ENCODE peak calls at places on chromosomes 13 and 19, in five cellular contexts. R, G, V, F and H are unnamed samples.

GRCh38 chr13:51243832-51244231 is 21.6 kb downstream of the FAM124A start:
- DNase-seq in F (no peak), G (no peak), R (no peak), V (peak; percentile 33), H (no peak)

GRCh38 chr13:109788372-109789195 is 2.2 kb upstream of the IRS2 start:
- DNase-seq in R (no peak), G (no peak), F (no peak), V (no peak), H (no peak)

GRCh38 chr19:50850738-50851137 is 4.0 kb upstream of the KLK3 start:
- DNase-seq in F (no peak), V (no peak), G (no peak), R (no peak), H (no peak)

GRCh38 chr19:41641879-41642485 is 15.1 kb upstream of the CEACAM4 start:
- DNase-seq in G (peak; percentile 64), F (no peak), V (peak; percentile 45), R (peak; percentile 84), H (no peak)

GRCh38 chr19:40388486-40388885 is 1.5 kb downstream of the HIPK4 start:
- DNase-seq in V (no peak), G (no peak), F (no peak), R (no peak), H (no peak)

GRCh38 chr19:3687774-3688706 is 12.2 kb downstream of the PIP5K1C start:
- DNase-seq in G (peak; percentile 53), F (peak; percentile 82), V (peak; percentile 47), R (no peak), H (peak; percentile 89)

GRCh38 chr13:114079601-114080536 is 52.6 kb downstream of the RASA3 start:
- DNase-seq in G (no peak), R (no peak), V (no peak), F (no peak), H (peak; percentile 88)

GRCh38 chr19:815775-816499 is 5.8 kb downstream of the PLPPR3 start:
- DNase-seq in R (no peak), G (no peak), V (no peak), F (no peak), H (no peak)

GRCh38 chr13:83827338-83827737 is 54.9 kb downstream of the SLITRK1 start:
- DNase-seq in R (no peak), F (no peak), V (no peak), G (no peak), H (no peak)

GRCh38 chr19:45954132-45954531 is 19.5 kb downstream of the NOVA2 start:
- DNase-seq in F (no peak), G (no peak), V (peak; percentile 89), R (no peak), H (no peak)

GRCh38 chr13:43263047-43263446 is 239.7 kb downstream of the DNAJC15 start:
- DNase-seq in F (no peak), V (no peak), R (no peak), G (no peak), H (no peak)

GRCh38 chr19:21586341-21587116 is 81.1 kb downstream of the ZNF429 start:
- DNase-seq in F (no peak), R (no peak), G (no peak), V (peak; percentile 41), H (no peak)

GRCh38 chr13:20405691-20406090 is 120.0 kb downstream of the CRYL1 start:
- DNase-seq in V (peak; percentile 72), R (no peak), F (peak; percentile 82), G (no peak), H (no peak)

GRCh38 chr13:73210218-73210883 is 151.5 kb downstream of the KLF5 start:
- DNase-seq in G (no peak), R (no peak), V (peak; percentile 9), F (no peak), H (no peak)

GRCh38 chr13:106083620-106084350 is 451.7 kb downstream of the EFNB2 start:
- DNase-seq in F (no peak), V (peak; percentile 63), R (peak; percentile 5), G (peak; percentile 78), H (no peak)

GRCh38 chr19:48596679-48597465 is 9.7 kb upstream of the SPACA4 start:
- DNase-seq in G (no peak), F (no peak), V (no peak), R (no peak), H (no peak)

GRCh38 chr19:34316741-34317241 is 48.2 kb upstream of the GPI start:
- DNase-seq in F (no peak), V (no peak), G (peak; percentile 76), R (no peak), H (no peak)

GRCh38 chr19:7895565-7895964 is 7.3 kb downstream of the LRRC8E start:
- DNase-seq in V (no peak), F (no peak), G (no peak), R (no peak), H (no peak)

GRCh38 chr13:110680852-110681251 is 25.1 kb downstream of the CARS2 start:
- DNase-seq in G (peak; percentile 30), R (peak; percentile 50), F (no peak), V (peak; percentile 46), H (no peak)

GRCh38 chr13:110907951-110908898 is 6.6 kb downstream of the ANKRD10 start:
- DNase-seq in V (no peak), R (peak; percentile 33), G (peak; percentile 23), F (no peak), H (no peak)

GRCh38 chr19:19336597-19336996 is 16.0 kb downstream of the MAU2 start:
- DNase-seq in V (no peak), R (no peak), G (no peak), F (no peak), H (no peak)

GRCh38 chr13:48501705-48502104 is 31.2 kb downstream of the RCBTB2 start:
- DNase-seq in R (no peak), F (no peak), V (no peak), G (peak; percentile 8), H (no peak)

GRCh38 chr13:67023088-67023893 is 206.8 kb downstream of the PCDH9 start:
- DNase-seq in G (peak; percentile 98), F (no peak), R (no peak), V (peak; percentile 54), H (no peak)

GRCh38 chr13:75685239-75685697 is 49.1 kb downstream of the LMO7 start:
- DNase-seq in F (no peak), R (peak; percentile 56), G (peak; percentile 88), V (peak; percentile 49), H (no peak)

GRCh38 chr19:7995756-7996155 is 9.7 kb downstream of the ELAVL1 start:
- DNase-seq in R (no peak), F (no peak), V (no peak), G (no peak), H (no peak)

GRCh38 chr19:38736413-38737280 is 7.6 kb downstream of the CAPN12 start:
- DNase-seq in G (peak; percentile 39), V (peak; percentile 84), F (no peak), R (peak; percentile 68), H (no peak)

GRCh38 chr13:22061371-22061805 is 390.5 kb downstream of the FGF9 start:
- DNase-seq in G (no peak), R (no peak), V (no peak), F (no peak), H (no peak)

GRCh38 chr19:49861127-49861526 is 6.2 kb downstream of the PNKP start:
- DNase-seq in V (no peak), G (no peak), R (peak; percentile 79), F (no peak), H (no peak)

GRCh38 chr19:1862068-1862423 is 1.3 kb downstream of the KLF16 start:
- DNase-seq in R (no peak), V (peak; percentile 46), F (no peak), G (no peak), H (no peak)

GRCh38 chr19:19911150-19911549 is 10.4 kb downstream of the ZNF93 start:
- DNase-seq in F (no peak), R (no peak), V (no peak), G (peak; percentile 80), H (no peak)

GRCh38 chr13:100102042-100102441 is 13.1 kb downstream of the PCCA start:
- DNase-seq in G (peak; percentile 39), R (no peak), F (no peak), V (no peak), H (no peak)

GRCh38 chr13:36804588-36804987 is 14.4 kb upstream of the RFXAP start:
- DNase-seq in V (no peak), R (no peak), G (no peak), F (no peak), H (no peak)

GRCh38 chr19:47013041-47013517 is 6.6 kb upstream of the NPAS1 start:
- DNase-seq in R (peak; percentile 86), G (peak; percentile 64), V (peak; percentile 86), F (peak; percentile 93), H (no peak)

GRCh38 chr19:4035582-4035981 is 28.0 kb downstream of the PIAS4 start:
- DNase-seq in G (no peak), F (no peak), R (no peak), V (no peak), H (no peak)

GRCh38 chr19:15562861-15563260 is 52.2 kb upstream of the CYP4F8 start:
- DNase-seq in R (peak; percentile 47), V (no peak), F (no peak), G (no peak), H (no peak)

GRCh38 chr13:101755228-101755887 is 302.9 kb downstream of the ITGBL1 start:
- DNase-seq in F (no peak), V (no peak), R (no peak), G (peak; percentile 20), H (no peak)

GRCh38 chr19:16259385-16260159 is 61.9 kb downstream of the AP1M1 start:
- DNase-seq in V (no peak), G (no peak), F (no peak), R (no peak), H (no peak)

DNA sequence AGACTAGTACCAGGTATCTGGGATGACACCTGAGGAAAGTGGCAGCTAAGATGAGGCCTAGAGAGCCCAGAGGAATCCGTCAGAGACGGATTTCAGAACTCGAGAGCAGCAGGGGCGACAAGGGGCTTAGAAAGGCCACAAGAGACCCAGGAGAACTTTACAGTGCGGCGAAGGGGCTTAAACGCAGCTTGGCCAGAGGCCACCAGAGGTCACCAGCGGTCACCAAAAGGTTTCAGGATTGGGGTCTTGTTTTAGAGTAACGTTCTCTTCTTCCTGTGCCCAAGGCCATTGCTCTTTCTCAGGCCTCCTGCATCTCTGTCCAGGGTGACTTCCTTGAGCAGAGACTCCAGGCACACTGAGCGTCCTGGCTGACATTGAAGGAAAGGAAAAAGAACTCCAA is 2.2 kb downstream of the ZSCAN22 start:
- DNase-seq in V (peak; percentile 84), F (no peak), G (no peak), R (peak; percentile 17), H (no peak)
- TF ChIP-seq CTCF in V (peak; percentile 72), F (peak; percentile 13), G (no peak), R (peak; percentile 33), H (peak; percentile 38)

GRCh38 chr13:23950736-23951510 is 53.6 kb upstream of the C1QTNF9B start:
- DNase-seq in R (no peak), V (no peak), G (no peak), F (no peak), H (no peak)
- TF ChIP-seq CTCF in R (no peak), V (peak; percentile 10), G (peak; percentile 41), F (no peak), H (peak; percentile 21)

DNA sequence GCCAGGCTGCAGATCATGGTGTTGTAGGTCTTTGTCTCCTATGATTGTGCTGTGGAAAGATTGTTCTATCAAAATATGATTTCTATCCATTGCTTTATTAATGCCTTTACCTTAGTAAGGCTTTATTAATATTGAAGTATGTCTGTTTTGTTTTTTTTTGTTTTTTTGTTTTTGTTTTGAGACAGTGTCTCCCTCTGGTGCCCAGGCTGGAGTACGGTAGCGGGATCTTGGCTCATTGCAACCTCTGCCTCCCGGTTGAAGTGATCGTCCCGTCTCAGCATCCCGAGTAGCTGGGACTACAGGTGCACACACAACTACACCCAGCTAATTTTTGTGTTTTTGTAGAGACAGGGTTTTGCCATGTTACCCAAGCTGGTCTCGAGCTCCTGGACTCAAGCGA is 7.7 kb downstream of the IRGC start:
- DNase-seq in R (no peak), G (no peak), V (no peak), F (no peak), H (no peak)
- TF ChIP-seq CTCF in R (peak; percentile 57), G (peak; percentile 53), V (peak; percentile 44), F (peak; percentile 20), H (peak; percentile 48)

GRCh38 chr19:5068251-5069090 is 99.6 kb downstream of the KDM4B start:
- DNase-seq in R (no peak), V (no peak), F (no peak), G (no peak), H (no peak)
- TF ChIP-seq CTCF in R (no peak), V (no peak), F (no peak), G (no peak), H (no peak)